ENCODE peak calls at places on chromosome 13, in four cellular contexts. Y is neuronal stem cell, L is body of pancreas, D is mammary epithelial cell. N is an unnamed sample.

GRCh38 chr13:71028884-71029283 is 838.1 kb downstream of the DACH1 start:
- DNase-seq in D (no peak), Y (no peak), L (no peak), N (no peak)

GRCh38 chr13:50075619-50076097 is 60.4 kb downstream of the KCNRG start:
- DNase-seq in L (no peak), Y (no peak), D (peak), N (no peak)

GRCh38 chr13:95300625-95301134 is 571 bp downstream of the ABCC4 start:
- DNase-seq in D (peak), Y (peak), L (peak), N (peak)

GRCh38 chr13:112893570-112894422 is 75.2 kb upstream of the MCF2L start:
- DNase-seq in Y (peak), L (peak), D (no peak), N (peak)

GRCh38 chr13:80823472-80823871 is 482.5 kb upstream of the SPRY2 start:
- DNase-seq in D (no peak), Y (no peak), L (no peak), N (no peak)

GRCh38 chr13:110340812-110341444 is 33.8 kb downstream of the COL4A2 start:
- DNase-seq in L (peak), D (peak), Y (no peak), N (peak)

GRCh38 chr13:44236370-44236769 is 137.3 kb upstream of the SERP2 start:
- DNase-seq in L (no peak), D (no peak), Y (no peak), N (no peak)

GRCh38 chr13:48456546-48456945 is 43.6 kb upstream of the LPAR6 start:
- DNase-seq in D (no peak), Y (no peak), L (no peak), N (no peak)

GRCh38 chr13:78194904-78195639 is 276.4 kb upstream of the EDNRB start:
- DNase-seq in L (no peak), D (no peak), Y (peak), N (no peak)

GRCh38 chr13:111789011-111789410 is 277.9 kb upstream of the SOX1 start:
- DNase-seq in L (no peak), D (no peak), Y (no peak), N (no peak)

GRCh38 chr13:71798723-71799122 is 68.3 kb downstream of the DACH1 start:
- DNase-seq in D (no peak), Y (no peak), L (no peak), N (no peak)

GRCh38 chr13:109390391-109390790 is 396.0 kb downstream of the IRS2 start:
- DNase-seq in L (no peak), Y (no peak), D (no peak), N (no peak)

GRCh38 chr13:51826606-51827005 is 18.4 kb downstream of the TMEM272 start:
- DNase-seq in L (no peak), Y (no peak), D (peak), N (no peak)

GRCh38 chr13:74162135-74162534 is 27.9 kb upstream of the KLF12 start:
- DNase-seq in Y (no peak), D (no peak), L (no peak), N (no peak)

GRCh38 chr13:97535619-97536018 is 101.7 kb downstream of the RAP2A start:
- DNase-seq in Y (no peak), L (no peak), D (peak), N (peak)

GRCh38 chr13:73657821-73658540 is 476.2 kb downstream of the KLF12 start:
- DNase-seq in L (peak), Y (no peak), D (no peak), N (no peak)

GRCh38 chr13:43983373-43983772 is 103.7 kb downstream of the LACC1 start:
- DNase-seq in Y (no peak), D (no peak), L (no peak), N (peak)

GRCh38 chr13:27257233-27257568 is 5.8 kb downstream of the RPL21 start:
- DNase-seq in L (no peak), Y (no peak), D (no peak), N (no peak)

GRCh38 chr13:41407380-41407779 is 50.0 kb upstream of the RGCC start:
- DNase-seq in Y (no peak), D (peak), L (no peak), N (no peak)

GRCh38 chr13:110030394-110030928 is 244.1 kb upstream of the IRS2 start:
- DNase-seq in Y (no peak), D (no peak), L (no peak), N (no peak)

GRCh38 chr13:75312884-75313520 is 169.0 kb downstream of the TBC1D4 start:
- DNase-seq in L (no peak), D (no peak), Y (no peak), N (no peak)

GRCh38 chr13:45341799-45342584 is 1.0 kb upstream of the TPT1 start:
- DNase-seq in L (peak), Y (no peak), D (peak), N (peak)

GRCh38 chr13:113448545-113448884 is 4.8 kb downstream of the ADPRHL1 start:
- DNase-seq in D (no peak), Y (no peak), L (peak), N (no peak)

GRCh38 chr13:100513987-100514670 is 74.5 kb downstream of the GGACT start:
- DNase-seq in D (no peak), L (no peak), Y (no peak), N (no peak)

GRCh38 chr13:94677799-94678198 is 34.5 kb downstream of the SOX21 start:
- DNase-seq in L (no peak), D (no peak), Y (no peak), N (no peak)

DNA sequence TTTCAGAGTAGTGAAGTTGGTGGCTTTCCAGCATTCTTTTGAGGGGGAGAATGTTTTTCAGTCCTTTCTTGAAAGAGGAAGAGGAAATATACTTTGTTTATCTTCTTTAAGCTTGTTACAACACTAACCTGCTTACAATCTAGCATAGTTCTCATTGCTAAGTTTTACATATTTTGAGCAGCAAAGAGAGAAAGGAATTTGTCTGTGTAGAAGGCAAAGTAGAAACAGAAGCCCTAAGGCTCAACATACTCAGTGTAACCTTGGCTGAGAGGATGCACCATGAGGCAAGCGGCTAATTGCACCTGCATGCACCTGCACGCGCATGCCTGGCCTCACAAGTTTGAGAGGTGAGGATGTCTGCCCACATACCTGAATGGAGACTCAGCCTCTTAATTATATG is 2.2 kb downstream of the FRY start:
- DNase-seq in L (no peak), D (no peak), Y (no peak), N (no peak)
- H3K4me3 ChIP-seq in L (no peak), D (no peak), Y (no peak), N (no peak)

DNA sequence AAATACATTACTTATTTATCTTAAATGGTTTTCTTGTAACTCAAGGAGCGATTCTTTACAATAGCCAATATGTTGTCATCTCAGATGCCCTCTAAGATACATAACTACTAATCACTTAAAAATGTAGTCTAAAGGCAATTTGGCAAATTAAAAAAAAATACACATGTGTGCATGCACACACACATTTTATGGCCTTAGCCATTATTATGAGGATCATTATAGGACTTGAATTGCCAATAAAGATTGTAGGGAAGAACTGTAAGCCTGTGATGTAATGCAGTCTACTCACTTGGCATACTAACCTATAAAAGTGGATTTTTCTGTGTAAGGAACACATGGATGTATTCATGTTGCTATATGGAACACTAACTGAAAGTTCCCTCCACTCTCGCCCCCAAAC is 274.3 kb downstream of the SHISA2 start:
- DNase-seq in L (no peak), D (no peak), Y (no peak), N (no peak)
- H3K27ac ChIP-seq in L (no peak), D (no peak), Y (no peak), N (peak)

DNA sequence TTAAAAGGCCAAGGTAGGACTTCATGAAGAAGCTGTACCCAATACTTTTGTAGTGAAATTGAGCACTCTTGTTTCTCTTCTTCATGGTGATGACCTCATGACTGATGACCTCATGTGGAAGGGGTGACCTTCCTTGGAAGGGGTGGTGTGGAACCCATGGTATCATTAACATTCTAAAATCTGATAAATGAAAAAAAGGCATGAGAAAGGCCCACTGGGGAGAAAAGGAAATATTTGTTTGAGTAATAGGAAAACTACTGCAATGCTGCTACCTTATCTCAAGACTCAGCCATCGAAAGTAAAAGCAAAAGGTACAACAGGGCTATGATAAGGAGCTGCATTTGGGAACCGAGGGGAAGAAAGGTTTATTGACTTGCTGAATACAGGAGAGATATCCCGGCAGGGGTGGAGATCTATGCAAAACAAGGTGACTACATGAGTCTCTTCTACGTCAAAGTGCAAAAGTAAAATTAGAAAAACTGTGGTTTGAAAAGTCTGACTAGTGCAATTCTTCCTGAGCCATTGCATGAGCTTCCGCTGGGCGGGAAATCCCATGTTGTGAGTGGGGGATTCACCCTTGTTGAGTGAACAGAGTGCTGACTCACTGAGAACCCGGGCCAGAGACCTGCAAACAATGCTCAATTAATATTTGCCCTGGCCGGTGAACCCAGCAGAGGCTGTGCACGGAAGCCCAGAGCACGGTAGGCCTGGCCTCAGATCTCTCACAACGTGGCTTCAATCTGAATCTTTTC is 138.9 kb upstream of the RFC3 start:
- DNase-seq in Y (no peak), D (peak), L (peak), N (no peak)
- H3K4me3 ChIP-seq in Y (no peak), D (no peak), L (no peak), N (no peak)

GRCh38 chr13:99062593-99062992 is 84.7 kb upstream of the DOCK9 start:
- DNase-seq in D (peak), Y (no peak), L (no peak), N (no peak)
- H3K27ac ChIP-seq in D (peak), Y (no peak), L (no peak), N (no peak)

GRCh38 chr13:105446197-105446596 is 1089.3 kb downstream of the EFNB2 start:
- DNase-seq in L (no peak), Y (no peak), D (no peak), N (no peak)
- H3K4me3 ChIP-seq in L (no peak), Y (no peak), D (no peak), N (no peak)

DNA sequence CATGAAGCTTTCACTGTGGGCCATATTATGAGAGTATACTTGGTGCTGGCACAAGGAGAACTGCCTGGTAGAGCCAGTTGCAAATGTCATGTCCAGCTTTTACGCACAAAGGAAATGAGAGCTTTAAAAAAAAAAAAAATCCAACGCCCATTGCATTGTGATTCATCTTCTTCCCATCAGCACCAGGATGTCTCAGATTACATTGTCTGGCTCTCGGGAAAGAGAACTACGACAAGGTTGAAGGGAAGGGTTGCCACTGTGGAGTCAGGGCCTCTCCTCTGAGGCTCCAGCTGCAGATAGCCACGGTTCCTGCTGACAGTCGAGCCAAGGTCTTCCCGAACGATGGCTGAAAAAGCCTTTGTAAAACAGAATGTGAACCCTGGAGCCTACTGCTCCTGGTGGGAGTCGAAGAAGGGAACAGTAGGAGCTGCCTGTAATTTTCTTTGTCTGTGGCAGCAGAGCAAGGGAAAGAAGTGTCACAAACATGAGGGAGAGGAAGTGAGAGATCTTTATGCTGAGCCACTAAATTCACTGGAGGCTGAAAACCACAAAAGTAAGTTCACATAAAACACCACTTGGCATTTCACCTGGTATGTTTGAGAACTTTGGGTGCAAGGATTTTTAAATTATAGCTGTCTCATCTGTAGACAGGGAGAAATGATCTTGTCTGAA is 704.7 kb downstream of the DIAPH3 start:
- DNase-seq in L (no peak), Y (no peak), D (no peak), N (peak)
- H3K27ac ChIP-seq in L (no peak), Y (no peak), D (no peak), N (no peak)

GRCh38 chr13:29743229-29743786 is 107.1 kb downstream of the UBL3 start:
- DNase-seq in D (no peak), L (no peak), Y (no peak), N (peak)

GRCh38 chr13:29749401-29750177 is 100.8 kb downstream of the UBL3 start:
- DNase-seq in D (no peak), L (no peak), Y (no peak), N (no peak)

GRCh38 chr13:29745704-29746103 is 104.7 kb downstream of the UBL3 start:
- DNase-seq in L (no peak), Y (no peak), D (no peak), N (no peak)

GRCh38 chr13:29748097-29748496 is 102.3 kb downstream of the UBL3 start:
- DNase-seq in L (no peak), Y (no peak), D (no peak), N (no peak)

DNA sequence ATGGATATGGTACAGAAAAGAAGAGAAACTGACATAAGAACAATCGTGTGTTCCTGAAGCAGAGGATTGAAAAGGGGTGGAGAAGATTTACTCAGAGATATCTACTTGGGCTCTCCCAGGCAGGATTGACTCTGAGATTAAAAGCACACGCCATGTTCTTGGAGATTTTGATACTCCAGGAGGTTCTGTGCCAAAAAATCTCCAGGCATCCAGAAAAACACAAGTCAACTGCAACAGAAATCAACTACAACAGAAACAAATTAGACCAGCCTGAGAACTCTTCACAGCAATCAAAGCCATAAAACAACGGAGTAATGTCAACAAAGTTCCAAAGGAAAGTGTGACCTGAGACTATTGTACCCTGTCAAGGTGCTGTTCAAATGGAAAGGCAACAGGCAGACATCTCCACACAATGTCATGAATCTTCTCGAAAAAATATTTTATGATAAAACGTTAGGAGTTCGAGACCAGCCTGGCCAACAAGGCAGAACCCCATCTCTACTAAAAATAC is 104.2 kb downstream of the UBL3 start:
- DNase-seq in L (no peak), D (no peak), Y (no peak), N (no peak)
- H3K4me3 ChIP-seq in L (no peak), D (no peak), Y (no peak), N (no peak)

DNA sequence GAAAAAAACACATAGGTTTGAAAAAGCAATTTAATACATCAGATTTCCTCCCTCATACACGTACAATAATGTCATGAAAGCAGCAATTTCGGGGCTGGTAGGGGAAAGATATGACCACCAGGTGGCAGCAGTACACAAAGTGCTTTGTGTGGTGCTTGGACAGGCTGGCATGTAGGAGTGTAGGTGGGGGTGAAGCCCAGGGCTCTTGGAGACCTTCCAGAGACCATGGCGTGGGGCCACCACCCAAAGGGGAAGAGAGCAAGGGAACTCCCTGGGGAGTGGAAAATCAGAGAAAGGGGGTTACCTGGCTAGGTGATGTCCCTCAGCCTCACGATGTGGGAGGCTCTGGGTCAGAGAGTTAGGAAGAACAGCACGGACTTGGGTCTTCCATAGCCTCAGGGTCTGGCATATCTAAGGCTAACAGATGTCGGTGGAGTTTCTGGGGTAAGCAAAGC is 11.8 kb upstream of the CCNA1 start:
- DNase-seq in D (peak), L (peak), Y (peak), N (peak)
- H3K27ac ChIP-seq in D (no peak), L (no peak), Y (no peak), N (no peak)